ENCODE peak calls at places on chromosome 12, in seven cellular contexts. U is fibroblast of pulmonary artery; D is thyroid gland; G is endodermal cell; L is IMR-90; R is prostate gland; H is CD8-positive, alpha-beta T cell. X is an unnamed sample.

GRCh38 chr12:52618866-52619265 is 507 bp upstream of the KRT73 start:
- DNase-seq in U (no peak), D (no peak), G (no peak), L (no peak), R (no peak), H (peak; percentile 42), X (no peak)

GRCh38 chr12:52436000-52436827 is 2.0 kb upstream of the KRT75 start:
- DNase-seq in U (peak; percentile 66), D (no peak), G (peak; percentile 28), L (peak; percentile 6), R (peak; percentile 57), H (peak; percentile 25), X (no peak)

GRCh38 chr12:116164263-116164817 is 113.2 kb downstream of the MED13L start:
- DNase-seq in U (no peak), D (no peak), G (no peak), L (peak; percentile 11), R (no peak), H (no peak), X (no peak)

GRCh38 chr12:131818821-131819585 is 9.2 kb upstream of the MMP17 start:
- DNase-seq in U (no peak), D (no peak), G (no peak), L (no peak), R (no peak), H (no peak), X (no peak)

GRCh38 chr12:113689047-113689610 is 217.5 kb upstream of the LHX5 start:
- DNase-seq in U (no peak), D (no peak), G (peak; percentile 33), L (no peak), R (no peak), H (no peak), X (no peak)

GRCh38 chr12:27185234-27186045 is 58.6 kb upstream of the STK38L start:
- DNase-seq in U (peak; percentile 93), D (no peak), G (no peak), L (peak; percentile 91), R (no peak), H (no peak), X (no peak)

GRCh38 chr12:62581288-62582064 is 114.8 kb downstream of the MON2 start:
- DNase-seq in U (peak; percentile 81), D (peak; percentile 61), G (peak; percentile 58), L (peak; percentile 73), R (no peak), H (no peak), X (no peak)

GRCh38 chr12:106710143-106710893 is 64.2 kb upstream of the RIC8B start:
- DNase-seq in U (no peak), D (no peak), G (peak; percentile 59), L (no peak), R (no peak), H (no peak), X (no peak)

GRCh38 chr12:96858162-96858561 is 48.9 kb upstream of the NEDD1 start:
- DNase-seq in U (no peak), D (no peak), G (no peak), L (no peak), R (no peak), H (no peak), X (no peak)

GRCh38 chr12:87413784-87414183 is 615.4 kb downstream of the C12orf50 start:
- DNase-seq in U (peak; percentile 94), D (no peak), G (no peak), L (peak; percentile 47), R (no peak), H (no peak), X (no peak)

GRCh38 chr12:129911437-129912049 is 7.7 kb upstream of the TMEM132D start:
- DNase-seq in U (peak; percentile 14), D (peak; percentile 14), G (peak; percentile 93), L (no peak), R (peak; percentile 27), H (no peak), X (peak; percentile 63)

GRCh38 chr12:31756977-31757420 is 28.2 kb upstream of the AMN1 start:
- DNase-seq in U (peak; percentile 49), D (no peak), G (no peak), L (no peak), R (no peak), H (no peak), X (peak; percentile 36)

GRCh38 chr12:530308-530707 is 70.6 kb downstream of the B4GALNT3 start:
- DNase-seq in U (no peak), D (no peak), G (no peak), L (no peak), R (no peak), H (no peak), X (no peak)

GRCh38 chr12:88471641-88472040 is 108.6 kb downstream of the KITLG start:
- DNase-seq in U (peak; percentile 82), D (no peak), G (no peak), L (peak; percentile 77), R (no peak), H (no peak), X (no peak)

GRCh38 chr12:52417742-52418141 is 11.6 kb upstream of the KRT82 start:
- DNase-seq in U (no peak), D (no peak), G (no peak), L (no peak), R (no peak), H (no peak), X (no peak)

GRCh38 chr12:82800185-82800584 is 113.5 kb downstream of the TMTC2 start:
- DNase-seq in U (no peak), D (no peak), G (no peak), L (no peak), R (peak; percentile 13), H (no peak), X (no peak)

GRCh38 chr12:74535536-74535935 is 2.1 kb upstream of the ATXN7L3B start:
- DNase-seq in U (no peak), D (no peak), G (no peak), L (no peak), R (no peak), H (no peak), X (no peak)

GRCh38 chr12:122839907-122840554 is 4.8 kb downstream of the HIP1R start:
- DNase-seq in U (no peak), D (no peak), G (no peak), L (no peak), R (no peak), H (no peak), X (no peak)

GRCh38 chr12:122840580-122841513 is 5.6 kb downstream of the HIP1R start:
- DNase-seq in U (no peak), D (no peak), G (peak; percentile 51), L (no peak), R (no peak), H (no peak), X (no peak)

GRCh38 chr12:122843472-122843871 is 8.2 kb downstream of the HIP1R start:
- DNase-seq in U (no peak), D (no peak), G (no peak), L (no peak), R (no peak), H (no peak), X (no peak)

GRCh38 chr12:122842505-122843405 is 7.5 kb downstream of the HIP1R start:
- DNase-seq in U (no peak), D (peak; percentile 63), G (peak; percentile 61), L (no peak), R (no peak), H (no peak), X (no peak)

GRCh38 chr12:122841544-122842321 is 6.5 kb downstream of the HIP1R start:
- DNase-seq in U (no peak), D (peak; percentile 93), G (peak; percentile 59), L (peak; percentile 82), R (no peak), H (no peak), X (peak; percentile 71)
- H3K4me3 ChIP-seq in U (no peak overlapping the region), D (no peak overlapping the region), G (no peak overlapping the region), L (no peak overlapping the region), R (no peak overlapping the region), H (no peak overlapping the region), X (no peak overlapping the region)

GRCh38 chr12:92342574-92342973 is 196.9 kb upstream of the BTG1 start:
- DNase-seq in U (no peak), D (no peak), G (no peak), L (no peak), R (no peak), H (no peak), X (no peak)

GRCh38 chr12:92340441-92341332 is 195.0 kb upstream of the BTG1 start:
- DNase-seq in U (peak; percentile 7), D (no peak), G (no peak), L (no peak), R (no peak), H (no peak), X (no peak)

GRCh38 chr12:92340003-92340402 is 194.4 kb upstream of the BTG1 start:
- DNase-seq in U (no peak), D (no peak), G (no peak), L (no peak), R (no peak), H (no peak), X (no peak)

GRCh38 chr12:92339198-92339821 is 193.7 kb upstream of the BTG1 start:
- DNase-seq in U (no peak), D (no peak), G (no peak), L (no peak), R (no peak), H (no peak), X (no peak)

DNA sequence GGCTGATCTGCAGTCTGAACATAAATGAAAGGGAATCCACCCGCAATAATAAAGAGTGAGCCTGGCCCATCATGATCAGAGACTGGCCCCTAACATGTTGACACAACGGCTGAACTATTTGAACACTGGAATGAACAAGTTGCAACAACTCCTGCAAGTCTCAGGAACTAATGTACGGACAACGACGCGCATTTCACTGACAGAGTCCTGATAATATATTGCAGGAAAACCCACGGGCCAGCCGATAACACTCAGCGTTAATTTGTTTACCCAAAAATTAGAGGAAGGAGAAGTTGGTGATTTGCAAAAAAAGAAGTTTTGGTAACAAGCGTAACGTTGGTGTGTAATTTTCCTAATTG is 195.7 kb upstream of the BTG1 start:
- DNase-seq in U (peak; percentile 10), D (no peak), G (no peak), L (no peak), R (peak; percentile 42), H (no peak), X (no peak)
- H3K4me3 ChIP-seq in U (no peak overlapping the region), D (no peak overlapping the region), G (no peak overlapping the region), L (no peak overlapping the region), R (no peak overlapping the region), H (no peak overlapping the region), X (peak overlapping the region; percentile 23)

GRCh38 chr12:48978741-48979601 is 849 bp downstream of the WNT1 start:
- DNase-seq in U (no peak), D (no peak), G (peak; percentile 77), L (no peak), R (no peak), H (no peak), X (no peak)
- H3K4me3 ChIP-seq in U (no peak overlapping the region), D (no peak overlapping the region), G (peak overlapping the region; percentile 69), L (no peak overlapping the region), R (peak overlapping the region; percentile 9), H (peak overlapping the region; percentile 77), X (peak overlapping the region; percentile 38)

GRCh38 chr12:93126069-93126474 is 197.0 kb upstream of the EEA1 start:
- DNase-seq in U (no peak), D (no peak), G (no peak), L (no peak), R (no peak), H (no peak), X (no peak)

GRCh38 chr12:93125126-93125525 is 196.0 kb upstream of the EEA1 start:
- DNase-seq in U (no peak), D (no peak), G (no peak), L (no peak), R (no peak), H (no peak), X (no peak)

GRCh38 chr12:93127107-93127560 is 198.0 kb upstream of the EEA1 start:
- DNase-seq in U (no peak), D (no peak), G (no peak), L (no peak), R (no peak), H (no peak), X (no peak)

GRCh38 chr12:93128332-93128707 is 199.2 kb upstream of the EEA1 start:
- DNase-seq in U (no peak), D (peak; percentile 20), G (no peak), L (no peak), R (peak; percentile 27), H (no peak), X (no peak)

GRCh38 chr12:93127582-93128331 is 198.7 kb upstream of the EEA1 start:
- DNase-seq in U (peak; percentile 95), D (peak; percentile 79), G (peak; percentile 75), L (peak; percentile 92), R (peak; percentile 85), H (no peak), X (peak; percentile 32)
- H3K4me3 ChIP-seq in U (no peak overlapping the region), D (no peak overlapping the region), G (no peak overlapping the region), L (no peak overlapping the region), R (no peak overlapping the region), H (no peak overlapping the region), X (no peak overlapping the region)